ENCODE peak calls at places on chromosomes 11 and 22, in six cellular contexts. M is H54; T is type B pancreatic cell; J is stimulated activated CD4-positive, alpha-beta T cell treated with anti-CD3 and anti-CD28 coated beads, Interleukin-1b, Interleukin-23, amount 100 ng/mL, for 24 hours; G is MM.1S; A is central memory CD8-positive, alpha-beta T cell. I is an unnamed sample.

GRCh38 chr11:5488385-5488784 is at the start of gene OR52D1:
- DNase-seq in T (no peak), J (no peak), A (no peak), M (no peak), G (no peak), I (no peak)

GRCh38 chr11:57496109-57496820 is 19.2 kb downstream of the SLC43A1 start:
- DNase-seq in J (no peak), A (no peak), G (no peak), T (no peak), M (no peak), I (no peak)

GRCh38 chr11:40293655-40294342 is 1165.7 kb downstream of the LRRC4C start:
- DNase-seq in M (peak; percentile 56), G (peak; percentile 20), A (no peak), J (no peak), T (peak; percentile 78), I (peak; percentile 56)

GRCh38 chr11:79122759-79123158 is 318.1 kb downstream of the TENM4 start:
- DNase-seq in A (no peak), G (no peak), M (no peak), J (no peak), T (no peak), I (no peak)

GRCh38 chr11:8933931-8934330 is 1.2 kb upstream of the C11orf16 start:
- DNase-seq in J (no peak), A (no peak), G (no peak), T (no peak), M (no peak), I (no peak)

GRCh38 chr22:19942071-19942885 is 660 bp upstream of the TXNRD2 start:
- DNase-seq in G (peak; percentile 10), J (no peak), A (no peak), M (no peak), T (no peak), I (no peak)

GRCh38 chr22:44583854-44584253 is 85.8 kb upstream of the RTL6 start:
- DNase-seq in J (no peak), T (no peak), A (no peak), G (no peak), M (no peak), I (no peak)

GRCh38 chr22:45844949-45845613 is 131.9 kb downstream of the WNT7B start:
- DNase-seq in J (no peak), M (no peak), A (no peak), G (no peak), T (no peak), I (no peak)

GRCh38 chr22:31120642-31121041 is 2.1 kb upstream of the INPP5J start:
- DNase-seq in T (no peak), G (no peak), J (no peak), M (no peak), A (no peak), I (no peak)

GRCh38 chr11:79437981-79438630 is 2.7 kb downstream of the TENM4 start:
- DNase-seq in A (no peak), M (no peak), J (no peak), T (peak; percentile 71), G (no peak), I (no peak)

GRCh38 chr22:23580586-23581251 is 629 bp upstream of the IGLL1 start:
- DNase-seq in J (no peak), G (no peak), A (no peak), T (no peak), M (no peak), I (no peak)

GRCh38 chr11:115385211-115385610 is 119.0 kb downstream of the CADM1 start:
- DNase-seq in A (no peak), G (no peak), M (no peak), T (no peak), J (no peak), I (no peak)

GRCh38 chr22:45164217-45165123 is 745 bp downstream of the NUP50 start:
- DNase-seq in T (no peak), G (peak; percentile 21), M (no peak), J (no peak), A (no peak), I (no peak)

GRCh38 chr22:19455585-19456370 is 8.3 kb upstream of the C22orf39 start:
- DNase-seq in T (no peak), J (no peak), A (no peak), G (no peak), M (no peak), I (no peak)

GRCh38 chr11:21465203-21465602 is 727.7 kb upstream of the ANO5 start:
- DNase-seq in J (no peak), T (no peak), A (no peak), M (no peak), G (no peak), I (no peak)

GRCh38 chr11:122785156-122785605 is 53.1 kb upstream of the CRTAM start:
- DNase-seq in G (no peak), J (no peak), T (no peak), A (no peak), M (no peak), I (no peak)

GRCh38 chr11:134181707-134182106 is 42.1 kb downstream of the NCAPD3 start:
- DNase-seq in G (no peak), M (no peak), A (no peak), T (no peak), J (no peak), I (no peak)

GRCh38 chr11:33257160-33257896 is at the start of gene HIPK3:
- DNase-seq in T (peak; percentile 90), J (peak; percentile 42), G (peak; percentile 86), A (peak; percentile 58), M (peak; percentile 62), I (no peak)

GRCh38 chr11:102494216-102494615 is 36.3 kb downstream of the MMP7 start:
- DNase-seq in J (no peak), T (no peak), A (no peak), M (no peak), G (no peak), I (no peak)

GRCh38 chr11:133821776-133822175 is 23.5 kb downstream of the SPATA19 start:
- DNase-seq in M (peak; percentile 42), G (peak; percentile 26), J (no peak), T (no peak), A (no peak), I (no peak)

GRCh38 chr22:22348127-22348814 is 103.7 kb downstream of the VPREB1 start:
- DNase-seq in T (no peak), M (no peak), A (no peak), G (peak; percentile 46), J (no peak), I (no peak)

GRCh38 chr11:95764267-95764898 is 25.2 kb downstream of the FAM76B start:
- DNase-seq in A (no peak), G (peak; percentile 72), T (no peak), M (no peak), J (no peak), I (no peak)

GRCh38 chr11:45918331-45918941 is 759 bp upstream of the PEX16 start:
- DNase-seq in G (peak; percentile 75), A (no peak), M (peak; percentile 98), T (no peak), J (no peak), I (peak; percentile 19)

GRCh38 chr22:27668828-27669797 is 132.4 kb downstream of the MN1 start:
- DNase-seq in A (no peak), M (peak; percentile 76), G (no peak), T (no peak), J (no peak), I (no peak)

GRCh38 chr11:113553235-113553634 is 78.0 kb upstream of the DRD2 start:
- DNase-seq in J (no peak), G (no peak), M (peak; percentile 38), T (no peak), A (no peak), I (peak; percentile 94)

GRCh38 chr11:1929621-1930447 is 10.3 kb downstream of the TNNT3 start:
- DNase-seq in J (no peak), A (no peak), G (no peak), M (no peak), T (peak; percentile 66), I (no peak)

I was measured in HFF-Myc.